ENCODE peak calls at places on chromosomes 12 and 14, in ten cellular contexts. F is uterus, D is esophagus squamous epithelium, I is WERI-Rb-1, M is astrocyte of the cerebellum, B is astrocyte of the spinal cord, S is tibial artery, Z is choroid plexus epithelial cell, A is cardiac muscle cell, Y is BE2C. N is an unnamed sample.

GRCh38 chr12:22709292-22709691 is 84.3 kb downstream of the ETNK1 start:
- DNase-seq in F (no peak), Z (peak; percentile 58), M (peak; percentile 29), S (no peak), I (no peak), B (peak; percentile 26), Y (no peak), D (no peak), A (peak; percentile 32), N (peak; percentile 32)

GRCh38 chr14:33455998-33456397 is 494.9 kb downstream of the EGLN3 start:
- DNase-seq in M (no peak), A (no peak), F (no peak), Z (no peak), Y (no peak), D (no peak), S (no peak), I (no peak), B (no peak), N (peak; percentile 38)

GRCh38 chr12:77225373-77225772 is 160.0 kb upstream of the E2F7 start:
- DNase-seq in S (no peak), M (no peak), Y (no peak), I (no peak), A (no peak), F (no peak), D (no peak), Z (no peak), B (no peak), N (no peak)

GRCh38 chr12:102960766-102961487 is 3.5 kb downstream of the ASCL1 start:
- DNase-seq in F (no peak), M (no peak), B (no peak), Y (peak; percentile 50), D (no peak), S (no peak), Z (no peak), I (no peak), A (no peak), N (no peak)

GRCh38 chr12:53105712-53106439 is 2.6 kb downstream of the SOAT2 start:
- DNase-seq in Z (no peak), F (no peak), I (no peak), D (no peak), M (no peak), B (no peak), S (no peak), A (no peak), Y (no peak), N (no peak)

GRCh38 chr14:65168840-65169239 is 66.5 kb upstream of the MAX start:
- DNase-seq in B (no peak), A (peak; percentile 76), S (no peak), D (no peak), Z (peak; percentile 81), F (no peak), M (no peak), I (no peak), Y (no peak), N (peak; percentile 42)

GRCh38 chr14:88503754-88504406 is 50.9 kb downstream of the PTPN21 start:
- DNase-seq in F (no peak), Y (no peak), B (no peak), S (no peak), M (no peak), A (no peak), Z (no peak), I (no peak), D (no peak), N (no peak)

GRCh38 chr14:95958105-95958504 is 81.1 kb upstream of the C14orf132 start:
- DNase-seq in B (no peak), M (no peak), Z (no peak), D (no peak), A (no peak), F (no peak), S (no peak), Y (no peak), I (no peak), N (no peak)

GRCh38 chr12:132428872-132429121 is 61.2 kb upstream of the FBRSL1 start:
- DNase-seq in D (no peak), M (no peak), A (no peak), F (no peak), I (no peak), B (no peak), Z (no peak), S (no peak), Y (no peak), N (no peak)

GRCh38 chr12:132427999-132428871 is 61.7 kb upstream of the FBRSL1 start:
- DNase-seq in M (no peak), Z (peak; percentile 44), A (no peak), F (no peak), I (peak; percentile 96), Y (no peak), B (no peak), D (no peak), S (no peak), N (no peak)

GRCh38 chr12:132429122-132429931 is 60.6 kb upstream of the FBRSL1 start:
- DNase-seq in I (peak; percentile 91), F (no peak), D (no peak), M (no peak), S (no peak), Y (no peak), Z (no peak), A (peak; percentile 31), B (no peak), N (no peak)

GRCh38 chr12:132430838-132431826 is 58.8 kb upstream of the FBRSL1 start:
- DNase-seq in D (no peak), I (no peak), F (no peak), Y (no peak), Z (no peak), A (no peak), M (no peak), S (no peak), B (no peak), N (no peak)

GRCh38 chr12:132429932-132430643 is 59.9 kb upstream of the FBRSL1 start:
- DNase-seq in F (no peak), S (no peak), D (no peak), M (no peak), I (peak; percentile 96), Y (peak; percentile 68), Z (peak; percentile 34), A (no peak), B (no peak), N (no peak)
- TF ChIP-seq CTCF in F (no peak), S (no peak), D (no peak), M (no peak), I (no peak), Y (no peak), Z (no peak), A (no peak), B (no peak), N (no peak)

GRCh38 chr12:124947013-124947412 is 32.6 kb upstream of the UBC start:
- DNase-seq in A (no peak), I (no peak), B (no peak), D (no peak), F (no peak), Y (no peak), Z (no peak), S (no peak), M (no peak), N (no peak)

GRCh38 chr12:124946440-124946793 is 32.0 kb upstream of the UBC start:
- DNase-seq in S (no peak), I (no peak), D (no peak), Z (no peak), B (no peak), M (no peak), A (no peak), F (no peak), Y (no peak), N (no peak)

GRCh38 chr12:124949066-124949465 is 34.6 kb upstream of the UBC start:
- DNase-seq in B (no peak), I (no peak), Z (no peak), S (no peak), A (no peak), F (no peak), M (no peak), D (no peak), Y (no peak), N (no peak)

GRCh38 chr12:124949779-124950728 is 35.6 kb upstream of the UBC start:
- DNase-seq in M (no peak), A (no peak), I (no peak), D (no peak), F (no peak), B (no peak), Z (no peak), Y (no peak), S (no peak), N (no peak)

DNA sequence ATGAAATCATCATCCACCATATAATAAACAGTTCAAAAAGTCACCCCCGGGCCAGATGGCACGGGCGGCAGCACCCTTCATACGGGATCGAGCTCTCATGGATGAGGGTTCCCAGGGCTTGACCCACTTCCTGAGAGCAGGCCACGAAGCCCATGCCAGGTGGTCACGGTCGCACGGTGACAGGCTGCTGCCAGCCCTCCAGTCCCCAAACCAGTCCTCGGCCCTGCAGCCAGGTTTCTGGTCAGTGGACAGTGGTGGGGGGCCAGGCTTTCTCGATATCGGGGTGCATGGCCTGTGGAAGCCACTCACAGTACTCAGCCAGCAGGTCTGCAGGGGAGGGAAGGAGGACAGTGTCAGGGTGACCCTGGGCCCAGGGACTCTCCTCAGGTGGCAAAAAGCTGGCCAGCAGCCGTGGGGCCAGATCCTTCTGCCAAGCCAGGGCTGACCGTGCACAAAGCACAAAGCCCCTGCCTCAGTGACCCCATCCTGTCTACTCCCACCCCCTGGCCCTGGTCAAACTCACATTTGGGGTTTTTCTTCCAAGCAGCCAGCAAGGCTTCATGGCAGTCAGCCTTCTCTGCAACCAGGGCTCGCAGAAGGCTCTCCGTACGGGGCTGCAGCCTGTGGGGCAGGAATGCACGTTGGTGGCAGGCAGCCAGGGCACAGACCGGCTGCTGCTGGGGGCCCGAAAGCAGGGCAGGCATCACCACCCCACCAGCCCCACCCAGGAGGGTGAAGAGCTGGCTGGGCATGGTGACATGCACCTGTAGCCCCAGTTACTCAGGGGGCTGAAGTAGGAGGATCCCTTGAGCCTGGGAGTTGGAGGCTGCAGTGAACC is 33.3 kb upstream of the UBC start:
- DNase-seq in A (no peak), I (no peak), F (no peak), Z (no peak), D (no peak), B (no peak), S (no peak), M (no peak), Y (no peak), N (no peak)
- H3K4me3 ChIP-seq in A (no peak overlapping the region), I (no peak overlapping the region), F (no peak overlapping the region), Z (no peak overlapping the region), D (no peak overlapping the region), B (no peak overlapping the region), S (no peak overlapping the region), M (no peak overlapping the region), Y (no peak overlapping the region), N (no peak overlapping the region)

DNA sequence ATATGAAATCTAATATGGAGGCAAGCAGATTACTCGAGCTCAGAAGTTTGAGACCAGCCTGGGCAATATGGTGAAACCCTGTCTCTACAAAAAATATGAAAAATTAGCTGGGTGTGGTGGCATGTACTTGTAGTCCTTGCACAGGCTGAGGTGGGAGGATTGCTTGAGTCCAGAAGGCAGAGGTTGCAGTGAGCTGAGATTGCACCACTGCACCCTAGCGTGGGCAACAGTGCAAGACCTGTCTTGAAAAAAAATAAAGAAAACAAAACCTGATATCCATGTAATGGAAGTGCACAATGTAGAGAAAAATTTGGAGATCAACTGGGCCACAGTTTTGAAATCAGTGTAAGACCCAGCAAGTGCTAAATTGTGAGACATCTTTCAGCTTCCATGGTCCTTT is 17.4 kb downstream of the C12orf56 start:
- DNase-seq in D (no peak), I (no peak), S (no peak), F (no peak), Z (peak; percentile 22), M (no peak), B (no peak), A (no peak), Y (no peak), N (no peak)
- TF ChIP-seq CTCF in D (no peak), I (no peak), S (no peak), F (no peak), Z (no peak), M (no peak), B (no peak), A (no peak), Y (no peak), N (no peak)

DNA sequence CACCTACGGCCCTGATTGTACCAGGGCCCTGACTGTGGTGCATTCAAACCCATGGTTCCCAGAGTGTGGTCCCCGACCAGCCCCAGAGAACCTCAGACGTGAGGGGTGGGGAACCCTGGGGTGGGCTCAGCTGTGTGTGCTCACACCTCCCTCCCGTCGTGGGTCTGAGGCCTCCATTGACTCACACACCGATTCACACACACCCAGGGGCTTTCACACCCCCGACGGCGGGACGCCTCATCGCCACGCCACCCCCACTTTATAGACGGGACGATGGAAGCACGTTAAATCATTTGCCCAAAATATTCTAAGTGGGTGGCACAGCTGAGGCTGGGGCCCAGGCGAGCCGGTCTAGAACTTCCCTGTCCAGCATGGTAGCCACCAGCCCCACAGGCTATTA is 3.4 kb upstream of the FBRSL1 start:
- DNase-seq in Y (no peak), B (no peak), D (no peak), A (no peak), M (no peak), F (no peak), S (no peak), Z (no peak), I (no peak), N (no peak)
- H3K4me3 ChIP-seq in Y (no peak overlapping the region), B (no peak overlapping the region), D (no peak overlapping the region), A (no peak overlapping the region), M (no peak overlapping the region), F (no peak overlapping the region), S (no peak overlapping the region), Z (no peak overlapping the region), I (no peak overlapping the region), N (no peak overlapping the region)